ENCODE peak calls at places on chromosome 14, in seven cellular contexts. R is PC-3; F is effector memory CD4-positive, alpha-beta T cell; M is RWPE1; A is AG04450; P is CD8-positive, alpha-beta T cell; Y is IMR-90. H is an unnamed sample.

GRCh38 chr14:93878871-93879270 is 48.3 kb upstream of the FAM181A start:
- DNase-seq in R (no peak), F (no peak), M (no peak), A (no peak), P (no peak), Y (no peak), H (no peak)

GRCh38 chr14:104681689-104682074 is 7.7 kb upstream of the INF2 start:
- DNase-seq in R (peak), F (no peak), M (peak), A (no peak), P (no peak), Y (peak), H (no peak)

GRCh38 chr14:31208546-31209424 is 1.2 kb upstream of the HECTD1 start:
- DNase-seq in R (no peak), F (no peak), M (no peak), A (no peak), P (no peak), Y (no peak), H (no peak)

GRCh38 chr14:25111061-25111601 is 61.2 kb upstream of the STXBP6 start:
- DNase-seq in R (no peak), F (no peak), M (no peak), A (no peak), P (no peak), Y (peak), H (peak)

GRCh38 chr14:25396128-25396527 is 346.2 kb upstream of the STXBP6 start:
- DNase-seq in R (no peak), F (no peak), M (no peak), A (no peak), P (no peak), Y (no peak), H (no peak)

GRCh38 chr14:94474581-94475031 is 1.4 kb downstream of the SERPINA9 start:
- DNase-seq in R (no peak), F (no peak), M (peak), A (no peak), P (no peak), Y (peak), H (no peak)

GRCh38 chr14:104865069-104865630 is at the start of gene CEP170B:
- DNase-seq in R (peak), F (peak), M (peak), A (no peak), P (peak), Y (peak), H (no peak)

GRCh38 chr14:52661314-52661713 is 34.0 kb downstream of the ERO1A start:
- DNase-seq in R (no peak), F (no peak), M (no peak), A (no peak), P (no peak), Y (no peak), H (no peak)

GRCh38 chr14:52527052-52527451 is 25.3 kb downstream of the TXNDC16 start:
- DNase-seq in R (no peak), F (no peak), M (no peak), A (no peak), P (no peak), Y (no peak), H (no peak)

GRCh38 chr14:97930191-97930590 is 1133.0 kb downstream of the VRK1 start:
- DNase-seq in R (no peak), F (no peak), M (no peak), A (no peak), P (no peak), Y (no peak), H (no peak)

GRCh38 chr14:102262894-102263462 is 42.0 kb downstream of the MOK start:
- DNase-seq in R (peak), F (no peak), M (peak), A (no peak), P (no peak), Y (peak), H (peak)

GRCh38 chr14:99101826-99102461 is 170.1 kb downstream of the BCL11B start:
- DNase-seq in R (no peak), F (no peak), M (no peak), A (no peak), P (no peak), Y (no peak), H (no peak)

GRCh38 chr14:103186894-103187586 is 63.8 kb downstream of the TNFAIP2 start:
- DNase-seq in R (no peak), F (no peak), M (no peak), A (no peak), P (no peak), Y (no peak), H (no peak)

GRCh38 chr14:64501326-64502171 is 2.1 kb downstream of the ZBTB25 start:
- DNase-seq in R (peak), F (no peak), M (no peak), A (no peak), P (no peak), Y (peak), H (no peak)

GRCh38 chr14:93736378-93737014 is 51.8 kb downstream of the PRIMA1 start:
- DNase-seq in R (peak), F (no peak), M (no peak), A (no peak), P (no peak), Y (no peak), H (no peak)

GRCh38 chr14:65062096-65063075 is 39.9 kb downstream of the MAX start:
- DNase-seq in R (peak), F (no peak), M (no peak), A (no peak), P (no peak), Y (no peak), H (no peak)

GRCh38 chr14:55773984-55774581 is 194.1 kb downstream of the KTN1 start:
- DNase-seq in R (no peak), F (no peak), M (no peak), A (no peak), P (no peak), Y (no peak), H (no peak)

GRCh38 chr14:64637735-64638473 is 66.3 kb upstream of the PLEKHG3 start:
- DNase-seq in R (no peak), F (no peak), M (no peak), A (no peak), P (no peak), Y (no peak), H (no peak)

GRCh38 chr14:93676416-93676958 is 111.8 kb downstream of the PRIMA1 start:
- DNase-seq in R (no peak), F (no peak), M (no peak), A (no peak), P (no peak), Y (no peak), H (no peak)

GRCh38 chr14:93263416-93263815 is 56.4 kb downstream of the UBR7 start:
- DNase-seq in R (peak), F (no peak), M (no peak), A (no peak), P (no peak), Y (peak), H (no peak)

GRCh38 chr14:67241416-67242362 is at the start of gene PALS1:
- DNase-seq in R (peak), F (no peak), M (peak), A (peak), P (no peak), Y (peak), H (peak)

DNA sequence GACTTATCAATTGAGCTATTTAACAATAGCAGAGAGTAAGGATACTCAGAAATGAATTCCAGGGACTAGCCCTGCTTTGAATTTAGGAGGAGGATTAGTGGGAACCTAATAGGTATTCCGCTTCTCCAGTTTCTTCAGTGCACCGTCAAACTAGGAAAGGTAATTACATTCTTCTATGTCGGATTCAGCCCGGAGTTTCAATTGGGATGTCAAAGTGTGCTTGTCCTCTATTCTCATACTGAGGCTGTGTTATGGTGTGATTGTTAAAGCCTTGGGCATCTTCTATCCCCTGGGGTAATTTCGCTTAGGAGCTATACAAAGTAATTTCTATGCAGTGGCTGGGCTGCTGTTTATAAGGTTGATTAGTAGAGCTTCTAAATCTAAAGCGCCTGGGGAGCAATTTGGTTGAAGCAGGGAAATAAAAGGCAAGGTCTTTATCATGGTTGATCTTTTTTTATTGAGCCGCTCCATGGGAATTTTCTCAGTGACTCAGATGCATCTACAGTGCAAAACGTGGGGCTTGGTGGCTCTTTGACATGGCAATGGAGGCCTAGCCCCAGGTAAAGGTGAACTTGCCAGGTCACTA is 399.6 kb downstream of the ZFP36L1 start:
- DNase-seq in R (no peak), F (no peak), M (no peak), A (no peak), P (no peak), Y (no peak), H (no peak)
- H3K27ac ChIP-seq in R (no peak), F (no peak), M (no peak), A (no peak), P (no peak), Y (no peak), H (no peak)

GRCh38 chr14:76472199-76472723 is 96.3 kb downstream of the ESRRB start:
- DNase-seq in R (no peak), F (no peak), M (no peak), A (no peak), P (no peak), Y (no peak), H (no peak)
- H3K27ac ChIP-seq in R (no peak), F (no peak), M (no peak), A (no peak), P (no peak), Y (no peak), H (no peak)

DNA sequence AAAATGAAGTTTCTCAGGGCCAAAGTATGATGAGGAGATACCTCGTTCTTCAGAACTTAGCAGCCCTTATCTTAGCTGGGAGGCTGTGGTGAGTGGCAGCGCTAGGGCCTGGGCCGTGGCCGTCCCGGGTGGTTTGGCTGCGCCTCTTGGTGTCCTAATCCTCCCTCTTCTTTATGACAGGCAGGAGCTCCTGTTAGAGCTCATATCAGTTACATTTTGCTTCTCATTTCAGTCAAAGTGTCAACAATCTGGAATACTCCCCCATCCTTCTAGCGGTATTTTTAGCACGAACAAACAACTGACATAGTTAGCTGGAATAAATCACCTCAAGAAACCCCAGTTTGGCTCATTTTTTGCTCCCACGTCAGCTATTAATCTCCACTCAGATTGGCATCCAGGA is 188.8 kb downstream of the TTC7B start:
- DNase-seq in R (no peak), F (no peak), M (no peak), A (no peak), P (no peak), Y (no peak), H (no peak)
- H3K27ac ChIP-seq in R (no peak), F (no peak), M (no peak), A (no peak), P (no peak), Y (no peak), H (no peak)

GRCh38 chr14:68564236-68564825 is 228.5 kb downstream of the ZFP36L1 start:
- DNase-seq in R (no peak), F (no peak), M (no peak), A (no peak), P (no peak), Y (no peak), H (no peak)

GRCh38 chr14:68566075-68566474 is 226.8 kb downstream of the ZFP36L1 start:
- DNase-seq in R (peak), F (no peak), M (no peak), A (no peak), P (no peak), Y (no peak), H (no peak)

GRCh38 chr14:68562911-68563255 is 230.0 kb downstream of the ZFP36L1 start:
- DNase-seq in R (no peak), F (no peak), M (no peak), A (no peak), P (no peak), Y (no peak), H (no peak)

GRCh38 chr14:68563256-68564131 is 229.4 kb downstream of the ZFP36L1 start:
- DNase-seq in R (peak), F (no peak), M (no peak), A (no peak), P (no peak), Y (peak), H (no peak)

GRCh38 chr14:68564826-68565760 is 227.8 kb downstream of the ZFP36L1 start:
- DNase-seq in R (peak), F (no peak), M (no peak), A (no peak), P (no peak), Y (no peak), H (no peak)
- H3K27ac ChIP-seq in R (peak), F (no peak), M (peak), A (peak), P (no peak), Y (no peak), H (peak)

GRCh38 chr14:32434880-32435279 is 105.8 kb downstream of the AKAP6 start:
- DNase-seq in R (no peak), F (no peak), M (no peak), A (no peak), P (no peak), Y (no peak), H (no peak)

GRCh38 chr14:32435411-32435810 is 106.3 kb downstream of the AKAP6 start:
- DNase-seq in R (no peak), F (no peak), M (no peak), A (no peak), P (no peak), Y (no peak), H (no peak)

GRCh38 chr14:32436993-32437392 is 107.9 kb downstream of the AKAP6 start:
- DNase-seq in R (no peak), F (no peak), M (no peak), A (no peak), P (no peak), Y (no peak), H (no peak)

GRCh38 chr14:32434180-32434579 is 105.1 kb downstream of the AKAP6 start:
- DNase-seq in R (no peak), F (no peak), M (no peak), A (no peak), P (no peak), Y (no peak), H (no peak)

GRCh38 chr14:32438511-32438910 is 109.4 kb downstream of the AKAP6 start:
- DNase-seq in R (no peak), F (no peak), M (no peak), A (no peak), P (no peak), Y (no peak), H (no peak)
- H3K27ac ChIP-seq in R (no peak), F (no peak), M (no peak), A (no peak), P (no peak), Y (no peak), H (no peak)

GRCh38 chr14:72416081-72416849 is 477.6 kb downstream of the DPF3 start:
- DNase-seq in R (no peak), F (no peak), M (no peak), A (no peak), P (no peak), Y (no peak), H (no peak)
- H3K27ac ChIP-seq in R (no peak), F (no peak), M (no peak), A (no peak), P (no peak), Y (no peak), H (no peak)

H was measured in epithelial cell of prostate.